ENCODE peak calls at places on chromosomes 12 and 14, in eight cellular contexts. E, F, C, L, B, Y, J and G are unnamed samples.

GRCh38 chr12:110555509-110556406 is 27.4 kb downstream of the PPTC7 start:
- DNase-seq in J (no peak), F (no peak), B (no peak), E (no peak), C (no peak), Y (no peak), L (no peak), G (no peak)

GRCh38 chr14:70190156-70190555 is 1.4 kb upstream of the SLC8A3 start:
- DNase-seq in B (no peak), F (no peak), L (no peak), Y (peak; percentile 57), E (no peak), J (no peak), C (no peak), G (no peak)

GRCh38 chr12:42298887-42299286 is 27.0 kb downstream of the ZCRB1 start:
- DNase-seq in B (peak; percentile 17), F (no peak), J (no peak), L (no peak), Y (no peak), E (no peak), C (no peak), G (no peak)

GRCh38 chr12:31008241-31008711 is 65.4 kb upstream of the DDX11 start:
- DNase-seq in E (no peak), F (no peak), C (no peak), B (no peak), Y (no peak), L (peak; percentile 52), J (peak; percentile 49), G (no peak)

GRCh38 chr12:22256076-22256475 is 78.4 kb downstream of the ST8SIA1 start:
- DNase-seq in F (no peak), L (no peak), E (no peak), Y (no peak), B (no peak), J (no peak), C (no peak), G (no peak)

GRCh38 chr12:108120863-108121165 is 8.3 kb upstream of the WSCD2 start:
- DNase-seq in J (no peak), C (no peak), F (no peak), E (no peak), L (no peak), Y (no peak), B (no peak), G (no peak)

GRCh38 chr12:124581299-124581698 is 13.9 kb upstream of the NCOR2 start:
- DNase-seq in C (no peak), B (no peak), L (no peak), F (no peak), J (no peak), E (no peak), Y (no peak), G (no peak)

GRCh38 chr12:80792861-80793260 is 76.1 kb downstream of the MYF5 start:
- DNase-seq in F (no peak), E (no peak), J (no peak), L (no peak), B (no peak), C (no peak), Y (no peak), G (no peak)

GRCh38 chr12:66279127-66279712 is 23.1 kb upstream of the HELB start:
- DNase-seq in L (no peak), Y (no peak), J (no peak), E (peak; percentile 16), B (peak; percentile 27), C (no peak), F (no peak), G (no peak)

DNA sequence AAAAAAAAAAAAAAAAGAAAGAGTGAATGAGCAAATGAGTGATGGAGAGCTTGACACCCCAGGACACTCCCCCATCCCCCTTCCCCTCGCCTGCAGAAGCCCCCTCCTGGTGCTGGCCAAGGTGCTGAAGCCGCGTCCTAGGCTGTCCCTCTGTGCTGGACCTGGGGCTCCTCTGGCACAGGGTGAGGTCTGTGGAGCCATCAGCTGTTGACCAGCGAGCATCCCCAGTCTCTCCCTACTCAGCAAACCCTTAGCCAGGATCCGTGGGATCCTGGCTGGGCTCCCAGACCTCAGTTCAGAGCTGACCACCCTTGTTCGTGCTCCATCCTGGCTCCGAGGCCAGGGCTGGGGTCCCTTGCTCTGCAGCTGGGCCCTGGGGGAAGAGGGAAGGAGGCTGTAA is 5.4 kb upstream of the KIF26A start:
- DNase-seq in Y (no peak), F (no peak), L (peak; percentile 41), J (peak; percentile 53), B (no peak), C (no peak), E (no peak), G (no peak)
- H3K27me3 ChIP-seq in Y (peaks cover 10% of the 10 kb centered on the region), F (no peaks in the 10 kb centered on the region), L (peaks cover 28% of the 10 kb centered on the region), J (peaks cover 33% of the 10 kb centered on the region), B (peaks cover 28% of the 10 kb centered on the region), C (peaks cover 47% of the 10 kb centered on the region), E (no peaks in the 10 kb centered on the region), G (peaks cover 23% of the 10 kb centered on the region)

GRCh38 chr14:64725879-64726584 is 21.8 kb downstream of the PLEKHG3 start:
- DNase-seq in Y (no peak), L (peak; percentile 28), B (no peak), J (peak; percentile 1), F (no peak), C (no peak), E (no peak), G (no peak)

GRCh38 chr14:64726585-64726890 is 22.3 kb downstream of the PLEKHG3 start:
- DNase-seq in J (peak; percentile 49), Y (no peak), F (no peak), E (no peak), B (no peak), C (no peak), L (peak; percentile 62), G (no peak)

GRCh38 chr14:64724578-64724930 is 20.3 kb downstream of the PLEKHG3 start:
- DNase-seq in L (peak; percentile 33), F (no peak), B (no peak), C (no peak), E (no peak), Y (no peak), J (peak; percentile 51), G (no peak)

GRCh38 chr14:64723691-64724577 is 19.7 kb downstream of the PLEKHG3 start:
- DNase-seq in C (no peak), Y (no peak), B (no peak), F (no peak), L (peak; percentile 62), E (no peak), J (peak; percentile 50), G (no peak)

GRCh38 chr14:64725360-64725815 is 21.2 kb downstream of the PLEKHG3 start:
- DNase-seq in E (no peak), F (no peak), C (no peak), L (peak; percentile 27), B (no peak), J (peak; percentile 61), Y (no peak), G (no peak)
- H3K4me1 ChIP-seq in E (no peaks in the 10 kb centered on the region), F (peaks cover 22% of the 10 kb centered on the region), C (no peaks in the 10 kb centered on the region), L (peaks cover 66% of the 10 kb centered on the region), B (peaks cover 43% of the 10 kb centered on the region), J (peaks cover 88% of the 10 kb centered on the region), Y (peaks cover 79% of the 10 kb centered on the region), G (peaks cover 6% of the 10 kb centered on the region)

GRCh38 chr12:74033531-74033930 is 504.1 kb upstream of the ATXN7L3B start:
- DNase-seq in E (no peak), L (no peak), Y (no peak), J (no peak), C (no peak), F (no peak), B (no peak), G (no peak)
- TF ChIP-seq POLR2AphosphoS5 in E (no peak), L (no peak), Y (no peak), J (no peak), C (no peak), F (no peak), B (no peak), G (no peak)

GRCh38 chr12:51834411-51834810 is 14.1 kb downstream of the FIGNL2 start:
- DNase-seq in C (no peak), E (no peak), F (no peak), Y (no peak), B (no peak), J (no peak), L (no peak), G (no peak)

GRCh38 chr12:51832708-51833107 is 15.8 kb downstream of the FIGNL2 start:
- DNase-seq in E (no peak), J (no peak), L (no peak), C (no peak), B (no peak), F (no peak), Y (no peak), G (no peak)

GRCh38 chr12:51836012-51836832 is 12.3 kb downstream of the FIGNL2 start:
- DNase-seq in J (no peak), L (no peak), B (no peak), Y (no peak), C (no peak), F (no peak), E (no peak), G (no peak)

GRCh38 chr12:51836833-51837184 is 11.7 kb downstream of the FIGNL2 start:
- DNase-seq in F (no peak), J (no peak), B (no peak), C (no peak), L (no peak), Y (no peak), E (no peak), G (no peak)

DNA sequence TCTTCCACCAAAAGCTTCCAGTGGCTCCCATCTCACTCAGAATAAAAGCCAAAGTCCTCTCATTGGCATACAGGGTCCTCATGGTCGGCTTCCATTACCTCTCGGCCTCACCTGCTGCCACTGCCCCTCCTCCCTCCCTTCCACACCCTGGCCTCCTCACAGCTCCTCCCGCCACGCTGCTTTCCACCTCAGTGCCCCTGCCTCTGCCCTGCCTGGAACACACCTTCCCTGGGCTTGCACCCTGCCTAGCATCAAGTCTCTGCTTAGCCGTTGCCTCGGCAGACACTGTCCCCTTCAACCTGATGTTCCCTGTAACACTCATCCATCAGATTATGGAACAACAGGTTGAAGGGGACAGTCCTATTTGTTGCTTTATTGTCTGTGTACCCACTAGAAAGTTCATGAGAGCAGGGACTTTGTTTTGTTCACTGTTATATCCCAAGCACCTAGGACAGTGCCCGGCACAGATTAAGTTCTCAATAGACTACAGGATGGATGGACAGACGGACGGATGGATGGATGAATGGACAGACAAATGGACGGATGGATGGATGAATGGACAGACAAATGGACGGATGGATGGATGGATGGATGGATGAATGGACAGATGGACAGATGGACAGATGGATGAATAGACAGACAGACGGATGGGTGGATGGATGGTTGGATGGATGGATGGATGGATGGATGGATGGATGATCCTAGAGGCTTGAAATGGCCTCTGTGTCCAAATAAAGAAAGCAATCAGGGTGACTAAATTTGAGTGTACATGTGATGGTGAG is 14.9 kb downstream of the FIGNL2 start:
- DNase-seq in C (no peak), F (no peak), E (no peak), L (no peak), Y (no peak), B (no peak), J (no peak), G (no peak)
- H3K27me3 ChIP-seq in C (no peaks in the 10 kb centered on the region), F (peaks cover 3% of the 10 kb centered on the region), E (peaks cover 23% of the 10 kb centered on the region), L (no peaks in the 10 kb centered on the region), Y (no peaks in the 10 kb centered on the region), B (no peaks in the 10 kb centered on the region), J (no peaks in the 10 kb centered on the region), G (peaks cover 3% of the 10 kb centered on the region)

DNA sequence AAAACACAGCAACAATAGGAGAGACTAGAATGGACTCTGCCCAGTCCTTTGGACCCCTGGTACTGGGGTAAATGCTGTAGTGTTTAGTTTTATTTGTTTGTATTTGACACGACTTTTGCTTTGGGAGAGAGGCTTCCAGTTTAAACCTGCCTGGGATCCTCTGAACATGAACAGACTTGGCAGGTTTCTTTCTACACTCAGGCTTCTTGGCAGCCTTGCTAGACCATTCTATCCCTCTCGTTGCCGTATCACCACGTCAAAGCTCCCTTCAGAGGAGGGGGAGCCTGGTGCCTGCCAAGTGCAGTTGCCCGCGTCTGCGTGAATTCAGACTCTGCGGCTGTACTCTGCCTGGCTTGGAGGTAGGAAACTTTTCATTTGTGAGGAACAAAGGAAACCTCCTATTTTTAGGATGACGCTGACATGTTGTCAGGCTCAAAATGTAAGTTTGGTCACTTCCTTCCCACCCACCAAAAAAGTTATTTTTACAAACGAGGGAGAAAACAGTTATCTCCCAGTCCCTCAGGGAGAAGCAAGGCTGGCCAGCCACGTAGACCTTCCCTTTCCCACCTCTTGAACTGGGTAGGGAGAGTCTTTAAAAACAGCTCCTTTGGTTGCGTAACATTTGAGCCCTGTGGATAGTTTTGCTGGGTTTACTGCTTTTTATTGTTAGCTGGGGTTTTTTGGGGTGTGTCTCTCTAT is 26.0 kb downstream of the CD9 start:
- DNase-seq in L (peak; percentile 97), C (no peak), E (no peak), B (peak; percentile 77), J (no peak), F (no peak), Y (no peak), G (peak; percentile 91)
- H3K4me1 ChIP-seq in L (peaks cover 100% of the 10 kb centered on the region), C (peaks cover 36% of the 10 kb centered on the region), E (peaks cover 5% of the 10 kb centered on the region), B (peaks cover 100% of the 10 kb centered on the region), J (peaks cover 53% of the 10 kb centered on the region), F (no peaks in the 10 kb centered on the region), Y (peaks cover 100% of the 10 kb centered on the region), G (peaks cover 84% of the 10 kb centered on the region)